ENCODE peak calls at places on chromosomes 5 and 9, in four cellular contexts. V is hepatocyte, B is midbrain, K is spleen. F is an unnamed sample.
A peak's percentile ranks its signal among the peaks of the same experiment; 100 is the strongest.

GRCh38 chr9:79080536-79080935 is 491.2 kb upstream of the TLE4 start:
- DNase-seq in B (no peak), V (no peak), K (no peak), F (no peak)

GRCh38 chr5:118405650-118406061 is 582.7 kb downstream of the DTWD2 start:
- DNase-seq in B (no peak), K (peak; percentile 66), V (peak; percentile 7), F (no peak)

GRCh38 chr9:16645970-16646369 is 224.5 kb downstream of the BNC2 start:
- DNase-seq in K (no peak), V (no peak), B (no peak), F (no peak)

GRCh38 chr5:154117930-154118329 is 72.6 kb upstream of the GALNT10 start:
- DNase-seq in B (no peak), K (no peak), V (no peak), F (no peak)

GRCh38 chr5:171595801-171596231 is 176.4 kb downstream of the FGF18 start:
- DNase-seq in B (no peak), V (no peak), K (no peak), F (no peak)

GRCh38 chr5:81370912-81371311 is 23.0 kb downstream of the ACOT12 start:
- DNase-seq in B (no peak), V (no peak), K (no peak), F (no peak)

GRCh38 chr9:76438841-76439588 is 20.0 kb upstream of the GCNT1 start:
- DNase-seq in V (no peak), K (no peak), B (no peak), F (no peak)

GRCh38 chr5:116478461-116478860 is 96.2 kb downstream of the SEMA6A start:
- DNase-seq in V (no peak), B (no peak), K (no peak), F (no peak)

GRCh38 chr9:129313331-129313955 is 135.4 kb upstream of the IER5L start:
- DNase-seq in K (peak; percentile 35), V (no peak), B (no peak), F (no peak)

GRCh38 chr5:178791976-178792375 is 61.5 kb upstream of the ZNF354A start:
- DNase-seq in V (no peak), K (no peak), B (no peak), F (no peak)

GRCh38 chr5:168064933-168065622 is 226.4 kb upstream of the WWC1 start:
- DNase-seq in K (no peak), B (no peak), V (no peak), F (no peak)

GRCh38 chr9:98610711-98611110 is 98.0 kb downstream of the GABBR2 start:
- DNase-seq in V (no peak), B (no peak), K (peak; percentile 8), F (no peak)

GRCh38 chr9:75148551-75148950 is 60.2 kb downstream of the OSTF1 start:
- DNase-seq in K (no peak), B (no peak), V (peak; percentile 30), F (no peak)

GRCh38 chr9:16321461-16322119 is 548.9 kb downstream of the BNC2 start:
- DNase-seq in B (no peak), V (no peak), K (no peak), F (no peak)

GRCh38 chr5:2750026-2750757 is 1.3 kb downstream of the IRX2 start:
- DNase-seq in K (no peak), B (peak; percentile 28), V (peak; percentile 45), F (no peak)

GRCh38 chr9:83469722-83470121 is 68.5 kb downstream of the FRMD3 start:
- DNase-seq in B (no peak), V (peak; percentile 45), K (no peak), F (no peak)

GRCh38 chr9:19493174-19493811 is 84.5 kb downstream of the ACER2 start:
- DNase-seq in V (peak; percentile 76), B (peak; percentile 83), K (no peak), F (peak; percentile 91)

GRCh38 chr5:51377151-51378060 is 5.8 kb upstream of the ISL1 start:
- DNase-seq in K (no peak), V (no peak), B (no peak), F (no peak)

GRCh38 chr9:126705767-126706697 is 92.3 kb downstream of the LMX1B start:
- DNase-seq in K (peak; percentile 89), V (peak; percentile 53), B (no peak), F (no peak)

GRCh38 chr5:173853370-173854131 is 34.6 kb upstream of the CPEB4 start:
- DNase-seq in B (no peak), V (no peak), K (no peak), F (no peak)

GRCh38 chr5:135842737-135843136 is 8.3 kb downstream of the SLC25A48 start:
- DNase-seq in B (peak; percentile 74), K (no peak), V (no peak), F (peak; percentile 39)

GRCh38 chr5:142012186-142012785 is 541 bp downstream of the GNPDA1 start:
- DNase-seq in K (peak; percentile 83), V (peak; percentile 48), B (peak; percentile 43), F (peak; percentile 55)

GRCh38 chr5:173294673-173295320 is 33.4 kb downstream of the STC2 start:
- DNase-seq in V (no peak), K (no peak), B (no peak), F (no peak)

GRCh38 chr9:36874921-36875320 is 159.1 kb downstream of the PAX5 start:
- DNase-seq in K (peak; percentile 47), V (no peak), B (no peak), F (no peak)

GRCh38 chr9:36158122-36158521 is 11.1 kb upstream of the CCIN start:
- DNase-seq in B (no peak), V (no peak), K (peak; percentile 58), F (no peak)

GRCh38 chr5:106121972-106122605 is 1548.6 kb downstream of the EFNA5 start:
- DNase-seq in V (peak; percentile 9), B (no peak), K (no peak), F (no peak)

GRCh38 chr9:17623965-17624364 is 45.1 kb downstream of the SH3GL2 start:
- DNase-seq in K (no peak), V (no peak), B (no peak), F (no peak)

GRCh38 chr9:96219615-96220257 is 82.2 kb downstream of the HSD17B3 start:
- DNase-seq in K (peak; percentile 81), V (peak; percentile 19), B (no peak), F (no peak)

GRCh38 chr5:142915840-142916424 is 145.8 kb downstream of the ARHGAP26 start:
- DNase-seq in V (peak; percentile 64), B (peak; percentile 8), K (no peak), F (no peak)